ENCODE peak calls at places on chromosomes 2 and 18, in nine cellular contexts. One of them, this sample, is unnamed.

GRCh38 chr2:147460140-147460539 is 384.7 kb upstream of the ACVR2A start:
- DNase-seq in breast epithelium: no peak
- DNase-seq in PC-3: peak
- DNase-seq in left ventricle myocardium inferior: no peak
- DNase-seq in coronary artery: no peak
- DNase-seq in transverse colon: no peak
- DNase-seq in PC-9: no peak
- DNase-seq in A549: no peak
- DNase-seq in Peyer's patch: no peak
- DNase-seq in this sample: peak

GRCh38 chr2:230068658-230069080 is at the start of gene SLC16A14:
- DNase-seq in coronary artery: no peak
- DNase-seq in breast epithelium: peak
- DNase-seq in PC-3: peak
- DNase-seq in A549: peak
- DNase-seq in left ventricle myocardium inferior: no peak
- DNase-seq in PC-9: no peak
- DNase-seq in Peyer's patch: peak
- DNase-seq in transverse colon: peak
- DNase-seq in this sample: peak

GRCh38 chr2:98084869-98085238 is 2.1 kb upstream of the VWA3B start:
- DNase-seq in PC-9: no peak
- DNase-seq in PC-3: no peak
- DNase-seq in left ventricle myocardium inferior: no peak
- DNase-seq in breast epithelium: no peak
- DNase-seq in A549: no peak
- DNase-seq in coronary artery: no peak
- DNase-seq in Peyer's patch: no peak
- DNase-seq in transverse colon: peak
- DNase-seq in this sample: no peak

GRCh38 chr2:66574701-66575624 is 140.0 kb downstream of the MEIS1 start:
- DNase-seq in left ventricle myocardium inferior: peak
- DNase-seq in A549: peak
- DNase-seq in transverse colon: peak
- DNase-seq in PC-9: peak
- DNase-seq in breast epithelium: no peak
- DNase-seq in Peyer's patch: no peak
- DNase-seq in coronary artery: peak
- DNase-seq in PC-3: peak
- DNase-seq in this sample: peak

GRCh38 chr2:199019898-199020507 is 437.7 kb downstream of the SATB2 start:
- DNase-seq in coronary artery: no peak
- DNase-seq in PC-9: no peak
- DNase-seq in transverse colon: no peak
- DNase-seq in A549: peak
- DNase-seq in left ventricle myocardium inferior: no peak
- DNase-seq in PC-3: peak
- DNase-seq in breast epithelium: no peak
- DNase-seq in Peyer's patch: no peak
- DNase-seq in this sample: peak

GRCh38 chr2:172698041-172698863 is 37.4 kb upstream of the RAPGEF4 start:
- DNase-seq in Peyer's patch: no peak
- DNase-seq in transverse colon: no peak
- DNase-seq in A549: peak
- DNase-seq in PC-9: peak
- DNase-seq in coronary artery: no peak
- DNase-seq in left ventricle myocardium inferior: no peak
- DNase-seq in breast epithelium: no peak
- DNase-seq in PC-3: peak
- DNase-seq in this sample: peak

GRCh38 chr2:25479761-25480160 is 138.0 kb upstream of the DNMT3A start:
- DNase-seq in coronary artery: no peak
- DNase-seq in Peyer's patch: no peak
- DNase-seq in transverse colon: no peak
- DNase-seq in A549: no peak
- DNase-seq in breast epithelium: peak
- DNase-seq in PC-3: no peak
- DNase-seq in PC-9: no peak
- DNase-seq in left ventricle myocardium inferior: no peak
- DNase-seq in this sample: no peak

GRCh38 chr2:158782616-158783015 is 12.5 kb upstream of the DAPL1 start:
- DNase-seq in Peyer's patch: no peak
- DNase-seq in breast epithelium: no peak
- DNase-seq in coronary artery: no peak
- DNase-seq in transverse colon: no peak
- DNase-seq in A549: no peak
- DNase-seq in PC-3: peak
- DNase-seq in PC-9: no peak
- DNase-seq in left ventricle myocardium inferior: no peak
- DNase-seq in this sample: no peak

GRCh38 chr18:76986391-76986790 is 146.2 kb downstream of the MBP start:
- DNase-seq in transverse colon: no peak
- DNase-seq in PC-3: no peak
- DNase-seq in A549: no peak
- DNase-seq in breast epithelium: no peak
- DNase-seq in Peyer's patch: no peak
- DNase-seq in left ventricle myocardium inferior: no peak
- DNase-seq in coronary artery: no peak
- DNase-seq in PC-9: no peak
- DNase-seq in this sample: no peak

GRCh38 chr18:49206717-49207116 is 253.7 kb downstream of the DYM start:
- DNase-seq in transverse colon: no peak
- DNase-seq in left ventricle myocardium inferior: no peak
- DNase-seq in PC-3: no peak
- DNase-seq in Peyer's patch: no peak
- DNase-seq in PC-9: no peak
- DNase-seq in breast epithelium: no peak
- DNase-seq in coronary artery: no peak
- DNase-seq in A549: no peak
- DNase-seq in this sample: no peak

GRCh38 chr2:110713508-110714362 is 18.6 kb upstream of the ACOXL start:
- DNase-seq in transverse colon: no peak
- DNase-seq in coronary artery: no peak
- DNase-seq in A549: no peak
- DNase-seq in left ventricle myocardium inferior: no peak
- DNase-seq in Peyer's patch: no peak
- DNase-seq in PC-3: peak
- DNase-seq in breast epithelium: no peak
- DNase-seq in PC-9: peak
- DNase-seq in this sample: no peak

GRCh38 chr2:44075536-44075935 is 79.7 kb upstream of the LRPPRC start:
- DNase-seq in PC-9: no peak
- DNase-seq in A549: no peak
- DNase-seq in transverse colon: no peak
- DNase-seq in PC-3: no peak
- DNase-seq in breast epithelium: no peak
- DNase-seq in left ventricle myocardium inferior: no peak
- DNase-seq in Peyer's patch: no peak
- DNase-seq in coronary artery: no peak
- DNase-seq in this sample: no peak

GRCh38 chr2:67079729-67080128 is 317.4 kb upstream of the ETAA1 start:
- DNase-seq in transverse colon: no peak
- DNase-seq in coronary artery: no peak
- DNase-seq in PC-3: no peak
- DNase-seq in A549: no peak
- DNase-seq in Peyer's patch: no peak
- DNase-seq in breast epithelium: no peak
- DNase-seq in left ventricle myocardium inferior: no peak
- DNase-seq in PC-9: no peak
- DNase-seq in this sample: no peak

GRCh38 chr2:10202136-10202535 is 79.6 kb downstream of the RRM2 start:
- DNase-seq in Peyer's patch: no peak
- DNase-seq in A549: no peak
- DNase-seq in left ventricle myocardium inferior: no peak
- DNase-seq in PC-3: no peak
- DNase-seq in coronary artery: no peak
- DNase-seq in breast epithelium: no peak
- DNase-seq in transverse colon: no peak
- DNase-seq in PC-9: no peak
- DNase-seq in this sample: no peak

GRCh38 chr2:223262946-223263345 is 211.0 kb downstream of the KCNE4 start:
- DNase-seq in coronary artery: no peak
- DNase-seq in PC-9: peak
- DNase-seq in Peyer's patch: no peak
- DNase-seq in transverse colon: no peak
- DNase-seq in breast epithelium: no peak
- DNase-seq in left ventricle myocardium inferior: no peak
- DNase-seq in PC-3: peak
- DNase-seq in A549: no peak
- DNase-seq in this sample: peak

GRCh38 chr2:14632133-14632936 is at the start of gene LRATD1:
- DNase-seq in PC-9: no peak
- DNase-seq in breast epithelium: peak
- DNase-seq in Peyer's patch: peak
- DNase-seq in left ventricle myocardium inferior: peak
- DNase-seq in PC-3: peak
- DNase-seq in coronary artery: no peak
- DNase-seq in transverse colon: peak
- DNase-seq in A549: peak
- DNase-seq in this sample: peak

GRCh38 chr2:23422089-23423061 is 37.4 kb downstream of the KLHL29 start:
- DNase-seq in left ventricle myocardium inferior: no peak
- DNase-seq in breast epithelium: no peak
- DNase-seq in transverse colon: no peak
- DNase-seq in PC-3: no peak
- DNase-seq in A549: no peak
- DNase-seq in Peyer's patch: no peak
- DNase-seq in coronary artery: peak
- DNase-seq in PC-9: no peak
- DNase-seq in this sample: peak

GRCh38 chr2:65483763-65484162 is 51.4 kb upstream of the SPRED2 start:
- DNase-seq in transverse colon: no peak
- DNase-seq in PC-9: no peak
- DNase-seq in Peyer's patch: no peak
- DNase-seq in coronary artery: no peak
- DNase-seq in breast epithelium: no peak
- DNase-seq in left ventricle myocardium inferior: no peak
- DNase-seq in A549: no peak
- DNase-seq in PC-3: no peak
- DNase-seq in this sample: no peak

GRCh38 chr2:241064008-241064801 is 37.9 kb downstream of the MTERF4 start:
- DNase-seq in PC-3: peak
- DNase-seq in Peyer's patch: peak
- DNase-seq in transverse colon: peak
- DNase-seq in coronary artery: no peak
- DNase-seq in A549: peak
- DNase-seq in PC-9: peak
- DNase-seq in left ventricle myocardium inferior: no peak
- DNase-seq in breast epithelium: peak
- DNase-seq in this sample: no peak

GRCh38 chr18:78169487-78169886 is 810.1 kb upstream of the SALL3 start:
- DNase-seq in transverse colon: no peak
- DNase-seq in PC-3: no peak
- DNase-seq in coronary artery: no peak
- DNase-seq in left ventricle myocardium inferior: no peak
- DNase-seq in A549: no peak
- DNase-seq in PC-9: no peak
- DNase-seq in breast epithelium: no peak
- DNase-seq in Peyer's patch: no peak
- DNase-seq in this sample: no peak

GRCh38 chr18:7224198-7224597 is 6.7 kb upstream of the LRRC30 start:
- DNase-seq in left ventricle myocardium inferior: no peak
- DNase-seq in coronary artery: no peak
- DNase-seq in PC-3: no peak
- DNase-seq in A549: no peak
- DNase-seq in transverse colon: no peak
- DNase-seq in PC-9: no peak
- DNase-seq in breast epithelium: no peak
- DNase-seq in Peyer's patch: no peak
- DNase-seq in this sample: no peak

GRCh38 chr18:8996771-8997432 is 105.6 kb upstream of the NDUFV2 start:
- DNase-seq in left ventricle myocardium inferior: no peak
- DNase-seq in breast epithelium: no peak
- DNase-seq in coronary artery: no peak
- DNase-seq in Peyer's patch: no peak
- DNase-seq in PC-3: no peak
- DNase-seq in PC-9: no peak
- DNase-seq in transverse colon: no peak
- DNase-seq in A549: no peak
- DNase-seq in this sample: no peak

GRCh38 chr2:201432551-201433388 is 18.5 kb downstream of the TRAK2 start:
- DNase-seq in PC-3: no peak
- DNase-seq in coronary artery: no peak
- DNase-seq in left ventricle myocardium inferior: no peak
- DNase-seq in Peyer's patch: no peak
- DNase-seq in A549: no peak
- DNase-seq in transverse colon: no peak
- DNase-seq in breast epithelium: no peak
- DNase-seq in PC-9: no peak
- DNase-seq in this sample: peak
- H3K27ac ChIP-seq in PC-3: peak
- H3K27ac ChIP-seq in coronary artery: peak
- H3K27ac ChIP-seq in left ventricle myocardium inferior: peak
- H3K27ac ChIP-seq in Peyer's patch: peak
- H3K27ac ChIP-seq in A549: no peak
- H3K27ac ChIP-seq in transverse colon: peak
- H3K27ac ChIP-seq in breast epithelium: peak
- H3K27ac ChIP-seq in PC-9: no peak
- H3K27ac ChIP-seq in this sample: peak

GRCh38 chr2:31079665-31080064 is 58.6 kb downstream of the GALNT14 start:
- DNase-seq in breast epithelium: no peak
- DNase-seq in transverse colon: no peak
- DNase-seq in PC-3: no peak
- DNase-seq in A549: no peak
- DNase-seq in coronary artery: no peak
- DNase-seq in PC-9: no peak
- DNase-seq in Peyer's patch: no peak
- DNase-seq in left ventricle myocardium inferior: no peak
- DNase-seq in this sample: no peak
- TF ChIP-seq CTCF in breast epithelium: no peak
- TF ChIP-seq CTCF in transverse colon: no peak
- TF ChIP-seq CTCF in PC-3: peak
- TF ChIP-seq CTCF in A549: no peak
- TF ChIP-seq CTCF in coronary artery: no peak
- TF ChIP-seq CTCF in PC-9: no peak
- TF ChIP-seq CTCF in Peyer's patch: no peak
- TF ChIP-seq CTCF in left ventricle myocardium inferior: peak
- TF ChIP-seq CTCF in this sample: peak

GRCh38 chr18:73670536-73670935 is 477.1 kb downstream of the FBXO15 start:
- DNase-seq in coronary artery: no peak
- DNase-seq in PC-9: peak
- DNase-seq in breast epithelium: no peak
- DNase-seq in PC-3: peak
- DNase-seq in transverse colon: no peak
- DNase-seq in A549: no peak
- DNase-seq in left ventricle myocardium inferior: no peak
- DNase-seq in Peyer's patch: no peak
- DNase-seq in this sample: no peak
- H3K27ac ChIP-seq in coronary artery: no peak
- H3K27ac ChIP-seq in PC-9: peak
- H3K27ac ChIP-seq in breast epithelium: no peak
- H3K27ac ChIP-seq in PC-3: peak
- H3K27ac ChIP-seq in transverse colon: no peak
- H3K27ac ChIP-seq in A549: no peak
- H3K27ac ChIP-seq in left ventricle myocardium inferior: no peak
- H3K27ac ChIP-seq in Peyer's patch: no peak
- H3K27ac ChIP-seq in this sample: no peak

DNA sequence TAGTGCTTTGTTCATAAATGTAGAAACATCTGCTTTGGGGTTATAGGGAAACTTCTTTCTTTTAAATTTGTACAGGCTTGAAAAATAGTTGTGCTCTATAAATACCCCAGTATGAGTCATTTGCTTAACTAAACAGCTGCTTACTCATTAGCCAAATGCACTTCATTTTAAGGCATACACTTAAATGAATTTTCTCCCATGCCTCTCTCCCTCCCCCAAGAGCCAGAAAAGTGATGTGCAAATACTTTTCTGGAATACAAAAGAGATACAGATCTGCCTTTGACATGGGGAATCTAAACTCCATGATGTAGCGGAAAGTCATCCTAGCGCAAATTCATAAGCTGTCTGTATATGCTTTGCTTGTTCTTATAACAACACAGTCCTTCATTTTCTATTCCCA is 469.4 kb downstream of the DLGAP1 start:
- DNase-seq in A549: no peak
- DNase-seq in breast epithelium: no peak
- DNase-seq in coronary artery: no peak
- DNase-seq in left ventricle myocardium inferior: no peak
- DNase-seq in transverse colon: no peak
- DNase-seq in PC-3: peak
- DNase-seq in PC-9: no peak
- DNase-seq in Peyer's patch: no peak
- DNase-seq in this sample: no peak
- TF ChIP-seq CTCF in A549: no peak
- TF ChIP-seq CTCF in breast epithelium: no peak
- TF ChIP-seq CTCF in coronary artery: no peak
- TF ChIP-seq CTCF in left ventricle myocardium inferior: no peak
- TF ChIP-seq CTCF in transverse colon: no peak
- TF ChIP-seq CTCF in PC-3: no peak
- TF ChIP-seq CTCF in PC-9: no peak
- TF ChIP-seq CTCF in Peyer's patch: no peak
- TF ChIP-seq CTCF in this sample: no peak